ENCODE peak calls at places on chromosomes 6 and 20, in four cellular contexts. One of them, this sample, is unnamed.

GRCh38 chr6:14559754-14560527 is 442.4 kb downstream of the CD83 start:
- DNase-seq in endothelial cell of umbilical vein: no peak
- DNase-seq in IMR-90: peak
- DNase-seq in GM12878: no peak
- DNase-seq in this sample: no peak

GRCh38 chr6:105209950-105210706 is 30.3 kb upstream of the POPDC3 start:
- DNase-seq in endothelial cell of umbilical vein: peak
- DNase-seq in IMR-90: peak
- DNase-seq in GM12878: no peak
- DNase-seq in this sample: no peak

GRCh38 chr20:25643735-25644134 is 19.9 kb upstream of the NANP start:
- DNase-seq in endothelial cell of umbilical vein: no peak
- DNase-seq in IMR-90: no peak
- DNase-seq in GM12878: no peak
- DNase-seq in this sample: no peak

GRCh38 chr6:131877999-131878789 is 70.4 kb downstream of the ENPP1 start:
- DNase-seq in endothelial cell of umbilical vein: no peak
- DNase-seq in IMR-90: peak
- DNase-seq in GM12878: no peak
- DNase-seq in this sample: no peak

GRCh38 chr20:14711681-14712080 is 374.3 kb upstream of the FLRT3 start:
- DNase-seq in endothelial cell of umbilical vein: no peak
- DNase-seq in IMR-90: no peak
- DNase-seq in GM12878: no peak
- DNase-seq in this sample: no peak

GRCh38 chr6:168355716-168356522 is 36.3 kb upstream of the DACT2 start:
- DNase-seq in endothelial cell of umbilical vein: no peak
- DNase-seq in IMR-90: no peak
- DNase-seq in GM12878: no peak
- DNase-seq in this sample: peak

GRCh38 chr20:21615617-21616080 is 89.8 kb upstream of the PAX1 start:
- DNase-seq in endothelial cell of umbilical vein: peak
- DNase-seq in IMR-90: peak
- DNase-seq in GM12878: no peak
- DNase-seq in this sample: peak

GRCh38 chr20:41081276-41081814 is 52.7 kb downstream of the TOP1 start:
- DNase-seq in endothelial cell of umbilical vein: no peak
- DNase-seq in IMR-90: peak
- DNase-seq in GM12878: no peak
- DNase-seq in this sample: no peak

GRCh38 chr20:39602649-39603048 is 640.5 kb downstream of the DHX35 start:
- DNase-seq in endothelial cell of umbilical vein: no peak
- DNase-seq in IMR-90: no peak
- DNase-seq in GM12878: no peak
- DNase-seq in this sample: no peak

DNA sequence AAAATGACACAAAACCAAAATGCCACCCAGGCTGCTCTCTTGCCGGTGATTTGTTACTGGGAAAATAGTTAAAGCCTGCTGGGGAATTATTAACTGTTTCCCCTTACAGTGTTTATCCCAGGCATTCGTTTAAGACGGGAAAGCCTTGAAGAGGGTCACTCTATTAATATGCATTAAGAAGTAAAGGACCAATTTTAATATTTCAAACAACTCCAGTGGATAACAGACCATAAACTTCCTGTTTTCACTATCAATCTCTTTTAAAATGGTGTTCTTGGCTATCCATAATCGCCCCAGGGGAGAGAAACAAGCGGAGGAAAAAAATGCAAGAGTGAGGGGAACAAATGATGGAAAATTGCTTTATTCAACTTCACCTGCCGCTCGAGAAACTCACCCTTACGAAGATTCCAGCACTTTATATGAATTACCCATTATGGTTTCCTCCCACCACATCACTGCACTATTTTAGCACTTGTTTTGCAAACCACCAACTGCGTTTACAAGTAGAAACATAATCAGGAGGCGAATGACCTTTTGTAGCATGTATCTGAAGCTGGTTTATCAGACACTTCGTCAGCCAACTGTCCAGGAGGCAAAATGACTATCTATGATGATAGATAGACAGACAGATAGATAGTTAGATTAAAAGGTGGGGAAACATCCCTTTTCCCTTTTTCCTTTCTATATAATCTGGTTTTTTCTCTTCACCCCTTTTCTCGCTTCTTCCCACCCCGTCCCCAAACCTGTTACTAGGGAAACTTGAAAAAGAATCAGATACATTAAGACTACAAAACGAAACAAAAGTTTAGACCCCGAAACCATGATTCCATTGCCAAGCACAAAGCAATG is 1.2 kb upstream of the ADGRB3 start:
- DNase-seq in endothelial cell of umbilical vein: no peak
- DNase-seq in IMR-90: no peak
- DNase-seq in GM12878: no peak
- DNase-seq in this sample: no peak
- TF ChIP-seq FOS in endothelial cell of umbilical vein: no peak
- TF ChIP-seq FOS in IMR-90: no peak
- TF ChIP-seq FOS in GM12878: no peak
- TF ChIP-seq FOS in this sample: no peak

GRCh38 chr6:99022039-99022609 is 74.4 kb upstream of the FBXL4 start:
- DNase-seq in endothelial cell of umbilical vein: no peak
- DNase-seq in IMR-90: no peak
- DNase-seq in GM12878: no peak
- DNase-seq in this sample: no peak
- TF ChIP-seq FOS in endothelial cell of umbilical vein: no peak
- TF ChIP-seq FOS in IMR-90: no peak
- TF ChIP-seq FOS in GM12878: no peak
- TF ChIP-seq FOS in this sample: no peak

DNA sequence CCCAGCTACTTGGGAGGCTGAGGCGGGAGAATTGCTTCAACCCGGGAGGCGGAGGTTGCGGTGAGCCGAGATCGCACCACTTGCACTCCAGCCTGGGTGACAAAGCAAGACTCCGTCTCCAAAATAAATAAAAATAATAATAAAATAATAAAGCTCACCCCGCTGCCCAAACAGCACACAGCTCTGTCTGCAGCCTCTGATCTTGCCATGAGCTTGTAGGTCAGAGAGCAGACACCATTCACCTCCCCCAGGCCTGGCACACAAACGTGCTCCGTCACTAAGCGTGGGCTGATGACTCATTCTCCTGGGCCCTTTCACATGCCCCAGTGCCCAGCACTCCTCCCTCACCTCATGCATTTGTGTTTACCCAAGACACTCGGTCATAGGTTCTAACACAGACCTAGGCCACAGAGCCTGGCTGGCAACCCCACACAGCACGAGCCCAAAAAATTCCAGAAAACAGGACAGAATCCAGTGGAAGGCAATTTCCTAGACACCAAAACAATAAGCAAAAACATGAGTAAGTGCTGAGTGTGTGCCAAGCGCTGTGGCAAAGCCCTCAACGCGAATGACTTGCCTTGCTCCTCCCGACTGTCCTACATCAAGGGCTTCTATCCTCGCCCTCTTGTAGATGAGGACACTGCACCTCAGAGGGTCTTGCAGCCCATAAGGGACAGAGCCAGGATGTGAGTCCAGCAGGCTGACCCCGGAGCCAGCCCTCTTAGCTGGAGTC is 18.0 kb downstream of the ATP9A start:
- DNase-seq in endothelial cell of umbilical vein: peak
- DNase-seq in IMR-90: peak
- DNase-seq in GM12878: no peak
- DNase-seq in this sample: no peak
- TF ChIP-seq FOS in endothelial cell of umbilical vein: peak
- TF ChIP-seq FOS in IMR-90: peak
- TF ChIP-seq FOS in GM12878: no peak
- TF ChIP-seq FOS in this sample: no peak

GRCh38 chr20:20078041-20078440 is 25.7 kb downstream of the CFAP61 start:
- DNase-seq in endothelial cell of umbilical vein: no peak
- DNase-seq in IMR-90: no peak
- DNase-seq in GM12878: no peak
- DNase-seq in this sample: no peak
- TF ChIP-seq FOS in endothelial cell of umbilical vein: no peak
- TF ChIP-seq FOS in IMR-90: no peak
- TF ChIP-seq FOS in GM12878: no peak
- TF ChIP-seq FOS in this sample: no peak

GRCh38 chr20:34710568-34710839 is 6.4 kb downstream of the TP53INP2 start:
- DNase-seq in endothelial cell of umbilical vein: no peak
- DNase-seq in IMR-90: no peak
- DNase-seq in GM12878: no peak
- DNase-seq in this sample: no peak

GRCh38 chr20:34706912-34707784 is 3.0 kb downstream of the TP53INP2 start:
- DNase-seq in endothelial cell of umbilical vein: no peak
- DNase-seq in IMR-90: no peak
- DNase-seq in GM12878: no peak
- DNase-seq in this sample: no peak

GRCh38 chr20:34709044-34709835 is 5.1 kb downstream of the TP53INP2 start:
- DNase-seq in endothelial cell of umbilical vein: peak
- DNase-seq in IMR-90: peak
- DNase-seq in GM12878: peak
- DNase-seq in this sample: peak

GRCh38 chr20:34709836-34710567 is 5.9 kb downstream of the TP53INP2 start:
- DNase-seq in endothelial cell of umbilical vein: peak
- DNase-seq in IMR-90: peak
- DNase-seq in GM12878: no peak
- DNase-seq in this sample: no peak

DNA sequence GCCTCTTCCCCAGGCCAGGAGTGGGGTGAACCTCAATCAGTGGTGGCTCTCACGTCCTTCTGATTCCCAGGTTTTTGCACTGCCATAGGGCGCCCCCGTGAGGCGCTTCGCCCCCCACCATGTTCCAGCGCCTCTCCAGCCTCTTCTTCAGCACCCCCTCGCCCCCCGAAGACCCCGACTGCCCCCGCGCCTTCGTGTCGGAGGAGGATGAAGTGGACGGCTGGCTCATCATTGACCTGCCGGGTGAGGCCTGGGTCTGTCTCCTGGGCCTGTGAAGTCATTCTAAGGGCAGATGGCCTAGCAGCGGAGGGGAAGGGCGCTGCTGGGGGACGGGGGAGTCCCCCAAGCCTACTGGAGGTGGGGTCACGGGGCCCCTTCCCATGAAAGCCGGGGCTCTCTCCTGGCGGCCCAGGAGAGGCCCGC is 4.5 kb downstream of the TP53INP2 start:
- DNase-seq in endothelial cell of umbilical vein: peak
- DNase-seq in IMR-90: peak
- DNase-seq in GM12878: no peak
- DNase-seq in this sample: peak
- TF ChIP-seq FOS in endothelial cell of umbilical vein: no peak
- TF ChIP-seq FOS in IMR-90: no peak
- TF ChIP-seq FOS in GM12878: no peak
- TF ChIP-seq FOS in this sample: no peak

GRCh38 chr20:48405909-48406308 is 421.9 kb downstream of the PREX1 start:
- DNase-seq in endothelial cell of umbilical vein: no peak
- DNase-seq in IMR-90: no peak
- DNase-seq in GM12878: no peak
- DNase-seq in this sample: peak
- TF ChIP-seq FOS in endothelial cell of umbilical vein: no peak
- TF ChIP-seq FOS in IMR-90: no peak
- TF ChIP-seq FOS in GM12878: no peak
- TF ChIP-seq FOS in this sample: no peak

GRCh38 chr6:28384143-28384533 is 15.4 kb downstream of the ZSCAN12 start:
- DNase-seq in endothelial cell of umbilical vein: no peak
- DNase-seq in IMR-90: no peak
- DNase-seq in GM12878: no peak
- DNase-seq in this sample: no peak

GRCh38 chr6:28380381-28380780 is 19.2 kb downstream of the ZSCAN12 start:
- DNase-seq in endothelial cell of umbilical vein: no peak
- DNase-seq in IMR-90: no peak
- DNase-seq in GM12878: no peak
- DNase-seq in this sample: no peak

GRCh38 chr6:28377879-28378278 is 21.7 kb downstream of the ZSCAN12 start:
- DNase-seq in endothelial cell of umbilical vein: no peak
- DNase-seq in IMR-90: no peak
- DNase-seq in GM12878: no peak
- DNase-seq in this sample: no peak

GRCh38 chr6:28378644-28379043 is 20.9 kb downstream of the ZSCAN12 start:
- DNase-seq in endothelial cell of umbilical vein: no peak
- DNase-seq in IMR-90: no peak
- DNase-seq in GM12878: no peak
- DNase-seq in this sample: no peak

GRCh38 chr6:28383235-28384142 is 16.1 kb downstream of the ZSCAN12 start:
- DNase-seq in endothelial cell of umbilical vein: peak
- DNase-seq in IMR-90: peak
- DNase-seq in GM12878: no peak
- DNase-seq in this sample: peak
- TF ChIP-seq FOS in endothelial cell of umbilical vein: no peak
- TF ChIP-seq FOS in IMR-90: no peak
- TF ChIP-seq FOS in GM12878: no peak
- TF ChIP-seq FOS in this sample: no peak

GRCh38 chr6:28985396-28986164 is 19.5 kb downstream of the ZNF311 start:
- DNase-seq in endothelial cell of umbilical vein: peak
- DNase-seq in IMR-90: peak
- DNase-seq in GM12878: no peak
- DNase-seq in this sample: peak

GRCh38 chr6:28983838-28984237 is 21.3 kb downstream of the ZNF311 start:
- DNase-seq in endothelial cell of umbilical vein: no peak
- DNase-seq in IMR-90: no peak
- DNase-seq in GM12878: no peak
- DNase-seq in this sample: no peak

DNA sequence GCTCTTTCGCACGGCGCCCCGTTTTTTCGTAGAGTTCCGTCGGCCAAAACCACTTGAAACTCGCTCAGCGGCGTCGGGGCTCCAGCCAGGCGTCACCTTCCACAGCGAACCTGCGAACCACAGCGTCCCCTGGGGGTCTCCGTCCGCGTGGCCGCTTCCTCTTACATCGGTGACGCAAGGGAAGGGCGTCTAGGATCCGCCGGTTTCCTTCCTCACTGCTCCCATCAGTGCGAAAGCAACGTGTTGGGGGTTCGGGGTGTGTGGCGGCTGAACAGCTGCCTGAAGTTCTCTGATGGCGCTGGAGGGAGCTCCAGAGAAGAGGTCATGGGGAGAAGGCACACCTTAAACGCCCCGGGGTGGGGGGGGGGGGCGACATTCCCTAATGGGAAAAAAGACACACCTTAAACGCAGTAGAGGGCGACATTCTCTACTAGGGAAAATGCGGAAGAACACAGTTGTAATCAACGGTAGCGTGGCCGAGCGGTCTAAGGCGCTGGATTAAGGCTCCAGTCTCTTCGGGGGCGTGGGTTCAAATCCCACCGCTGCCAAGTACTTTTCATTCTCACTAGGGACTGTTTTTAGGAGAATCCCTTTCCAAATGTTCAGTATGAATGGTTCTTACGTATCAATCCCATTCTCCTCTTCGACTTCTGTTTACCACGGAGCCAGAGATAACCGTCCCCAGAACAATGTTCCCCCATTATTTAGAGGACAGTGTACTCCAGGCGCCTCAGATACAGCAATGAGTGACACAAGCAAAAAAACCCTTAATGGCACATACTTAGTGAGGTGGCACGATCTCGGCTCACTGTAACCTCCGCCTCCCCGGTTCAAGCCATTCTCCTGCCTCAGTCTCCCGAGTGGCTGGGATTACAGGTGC is 16.3 kb downstream of the ZNF311 start:
- DNase-seq in endothelial cell of umbilical vein: peak
- DNase-seq in IMR-90: peak
- DNase-seq in GM12878: no peak
- DNase-seq in this sample: peak
- TF ChIP-seq FOS in endothelial cell of umbilical vein: no peak
- TF ChIP-seq FOS in IMR-90: peak
- TF ChIP-seq FOS in GM12878: no peak
- TF ChIP-seq FOS in this sample: no peak

This sample was measured in K562.